ENCODE peak calls at places on chromosomes 2 and 18, in four cellular contexts. One of them, this sample, is unnamed.

GRCh38 chr2:101230541-101230993 is 22.1 kb upstream of the CNOT11 start:
- DNase-seq in stimulated activated CD8-positive, alpha-beta memory T cell treated with anti-CD3 and anti-CD28 coated beads, Interleukin-2, amount 100 ng/mL, for 1 hour: no peak
- DNase-seq in cardiac fibroblast: no peak
- DNase-seq in HT1080: no peak
- DNase-seq in this sample: no peak

GRCh38 chr2:10235099-10235908 is 67.4 kb upstream of the HPCAL1 start:
- DNase-seq in HT1080: no peak
- DNase-seq in cardiac fibroblast: peak
- DNase-seq in stimulated activated CD8-positive, alpha-beta memory T cell treated with anti-CD3 and anti-CD28 coated beads, Interleukin-2, amount 100 ng/mL, for 1 hour: no peak
- DNase-seq in this sample: no peak

GRCh38 chr2:108612153-108612513 is 77.9 kb downstream of the LIMS1 start:
- DNase-seq in cardiac fibroblast: peak
- DNase-seq in HT1080: no peak
- DNase-seq in stimulated activated CD8-positive, alpha-beta memory T cell treated with anti-CD3 and anti-CD28 coated beads, Interleukin-2, amount 100 ng/mL, for 1 hour: no peak
- DNase-seq in this sample: peak

GRCh38 chr2:159982842-159983785 is 79.3 kb downstream of the PLA2R1 start:
- DNase-seq in cardiac fibroblast: peak
- DNase-seq in stimulated activated CD8-positive, alpha-beta memory T cell treated with anti-CD3 and anti-CD28 coated beads, Interleukin-2, amount 100 ng/mL, for 1 hour: no peak
- DNase-seq in HT1080: no peak
- DNase-seq in this sample: no peak

GRCh38 chr2:145764631-145765030 is 1244.7 kb upstream of the ZEB2 start:
- DNase-seq in stimulated activated CD8-positive, alpha-beta memory T cell treated with anti-CD3 and anti-CD28 coated beads, Interleukin-2, amount 100 ng/mL, for 1 hour: no peak
- DNase-seq in cardiac fibroblast: peak
- DNase-seq in HT1080: no peak
- DNase-seq in this sample: no peak

GRCh38 chr2:10961490-10961875 is 49.7 kb downstream of the KCNF1 start:
- DNase-seq in cardiac fibroblast: no peak
- DNase-seq in stimulated activated CD8-positive, alpha-beta memory T cell treated with anti-CD3 and anti-CD28 coated beads, Interleukin-2, amount 100 ng/mL, for 1 hour: no peak
- DNase-seq in HT1080: no peak
- DNase-seq in this sample: no peak

GRCh38 chr2:196441527-196441926 is 198.0 kb upstream of the CCDC150 start:
- DNase-seq in stimulated activated CD8-positive, alpha-beta memory T cell treated with anti-CD3 and anti-CD28 coated beads, Interleukin-2, amount 100 ng/mL, for 1 hour: no peak
- DNase-seq in HT1080: no peak
- DNase-seq in cardiac fibroblast: no peak
- DNase-seq in this sample: no peak

GRCh38 chr18:42306208-42306980 is 351.4 kb downstream of the PIK3C3 start:
- DNase-seq in HT1080: peak
- DNase-seq in stimulated activated CD8-positive, alpha-beta memory T cell treated with anti-CD3 and anti-CD28 coated beads, Interleukin-2, amount 100 ng/mL, for 1 hour: no peak
- DNase-seq in cardiac fibroblast: no peak
- DNase-seq in this sample: no peak

GRCh38 chr2:177123048-177123447 is 89.5 kb upstream of the HNRNPA3 start:
- DNase-seq in stimulated activated CD8-positive, alpha-beta memory T cell treated with anti-CD3 and anti-CD28 coated beads, Interleukin-2, amount 100 ng/mL, for 1 hour: no peak
- DNase-seq in HT1080: no peak
- DNase-seq in cardiac fibroblast: no peak
- DNase-seq in this sample: no peak

GRCh38 chr18:21914739-21915319 is 174.2 kb downstream of the MIB1 start:
- DNase-seq in cardiac fibroblast: peak
- DNase-seq in stimulated activated CD8-positive, alpha-beta memory T cell treated with anti-CD3 and anti-CD28 coated beads, Interleukin-2, amount 100 ng/mL, for 1 hour: no peak
- DNase-seq in HT1080: peak
- DNase-seq in this sample: no peak

GRCh38 chr2:198347349-198347748 is 543.0 kb downstream of the PLCL1 start:
- DNase-seq in cardiac fibroblast: no peak
- DNase-seq in HT1080: no peak
- DNase-seq in stimulated activated CD8-positive, alpha-beta memory T cell treated with anti-CD3 and anti-CD28 coated beads, Interleukin-2, amount 100 ng/mL, for 1 hour: no peak
- DNase-seq in this sample: no peak

GRCh38 chr18:75350440-75350839 is 77.1 kb downstream of the SMIM21 start:
- DNase-seq in HT1080: no peak
- DNase-seq in cardiac fibroblast: no peak
- DNase-seq in stimulated activated CD8-positive, alpha-beta memory T cell treated with anti-CD3 and anti-CD28 coated beads, Interleukin-2, amount 100 ng/mL, for 1 hour: no peak
- DNase-seq in this sample: no peak

GRCh38 chr2:10704034-10704594 is 14.3 kb upstream of the NOL10 start:
- DNase-seq in cardiac fibroblast: no peak
- DNase-seq in stimulated activated CD8-positive, alpha-beta memory T cell treated with anti-CD3 and anti-CD28 coated beads, Interleukin-2, amount 100 ng/mL, for 1 hour: no peak
- DNase-seq in HT1080: no peak
- DNase-seq in this sample: no peak

GRCh38 chr2:157194097-157194688 is 63.3 kb upstream of the GALNT5 start:
- DNase-seq in HT1080: peak
- DNase-seq in cardiac fibroblast: peak
- DNase-seq in stimulated activated CD8-positive, alpha-beta memory T cell treated with anti-CD3 and anti-CD28 coated beads, Interleukin-2, amount 100 ng/mL, for 1 hour: no peak
- DNase-seq in this sample: no peak

GRCh38 chr2:42385225-42385624 is 24.2 kb upstream of the COX7A2L start:
- DNase-seq in HT1080: peak
- DNase-seq in cardiac fibroblast: peak
- DNase-seq in stimulated activated CD8-positive, alpha-beta memory T cell treated with anti-CD3 and anti-CD28 coated beads, Interleukin-2, amount 100 ng/mL, for 1 hour: no peak
- DNase-seq in this sample: no peak

GRCh38 chr18:8385400-8385799 is 223.8 kb upstream of the RAB12 start:
- DNase-seq in stimulated activated CD8-positive, alpha-beta memory T cell treated with anti-CD3 and anti-CD28 coated beads, Interleukin-2, amount 100 ng/mL, for 1 hour: no peak
- DNase-seq in cardiac fibroblast: no peak
- DNase-seq in HT1080: no peak
- DNase-seq in this sample: no peak

GRCh38 chr2:86461042-86461743 is 20.0 kb downstream of the KDM3A start:
- DNase-seq in HT1080: no peak
- DNase-seq in stimulated activated CD8-positive, alpha-beta memory T cell treated with anti-CD3 and anti-CD28 coated beads, Interleukin-2, amount 100 ng/mL, for 1 hour: no peak
- DNase-seq in cardiac fibroblast: no peak
- DNase-seq in this sample: no peak

GRCh38 chr18:31680836-31681568 is 3.4 kb downstream of the B4GALT6 start:
- DNase-seq in stimulated activated CD8-positive, alpha-beta memory T cell treated with anti-CD3 and anti-CD28 coated beads, Interleukin-2, amount 100 ng/mL, for 1 hour: no peak
- DNase-seq in HT1080: peak
- DNase-seq in cardiac fibroblast: peak
- DNase-seq in this sample: no peak

GRCh38 chr18:10010611-10011015 is 96.8 kb downstream of the VAPA start:
- DNase-seq in HT1080: peak
- DNase-seq in cardiac fibroblast: peak
- DNase-seq in stimulated activated CD8-positive, alpha-beta memory T cell treated with anti-CD3 and anti-CD28 coated beads, Interleukin-2, amount 100 ng/mL, for 1 hour: no peak
- DNase-seq in this sample: no peak

GRCh38 chr2:46278952-46279351 is 18.3 kb upstream of the EPAS1 start:
- DNase-seq in HT1080: no peak
- DNase-seq in stimulated activated CD8-positive, alpha-beta memory T cell treated with anti-CD3 and anti-CD28 coated beads, Interleukin-2, amount 100 ng/mL, for 1 hour: no peak
- DNase-seq in cardiac fibroblast: peak
- DNase-seq in this sample: no peak

GRCh38 chr2:127162261-127163089 is 55.5 kb upstream of the BIN1 start:
- DNase-seq in stimulated activated CD8-positive, alpha-beta memory T cell treated with anti-CD3 and anti-CD28 coated beads, Interleukin-2, amount 100 ng/mL, for 1 hour: no peak
- DNase-seq in HT1080: no peak
- DNase-seq in cardiac fibroblast: no peak
- DNase-seq in this sample: no peak

GRCh38 chr2:215465246-215465645 is 29.4 kb upstream of the FN1 start:
- DNase-seq in HT1080: peak
- DNase-seq in cardiac fibroblast: peak
- DNase-seq in stimulated activated CD8-positive, alpha-beta memory T cell treated with anti-CD3 and anti-CD28 coated beads, Interleukin-2, amount 100 ng/mL, for 1 hour: no peak
- DNase-seq in this sample: no peak

GRCh38 chr2:234091432-234091879 is 41.0 kb downstream of the SPP2 start:
- DNase-seq in stimulated activated CD8-positive, alpha-beta memory T cell treated with anti-CD3 and anti-CD28 coated beads, Interleukin-2, amount 100 ng/mL, for 1 hour: no peak
- DNase-seq in cardiac fibroblast: peak
- DNase-seq in HT1080: peak
- DNase-seq in this sample: no peak

GRCh38 chr18:50753311-50753710 is 66.5 kb downstream of the MRO start:
- DNase-seq in HT1080: no peak
- DNase-seq in stimulated activated CD8-positive, alpha-beta memory T cell treated with anti-CD3 and anti-CD28 coated beads, Interleukin-2, amount 100 ng/mL, for 1 hour: no peak
- DNase-seq in cardiac fibroblast: no peak
- DNase-seq in this sample: no peak

GRCh38 chr2:190996338-190996946 is 17.5 kb downstream of the STAT1 start:
- DNase-seq in stimulated activated CD8-positive, alpha-beta memory T cell treated with anti-CD3 and anti-CD28 coated beads, Interleukin-2, amount 100 ng/mL, for 1 hour: peak
- DNase-seq in cardiac fibroblast: peak
- DNase-seq in HT1080: peak
- DNase-seq in this sample: peak

GRCh38 chr2:101150306-101151140 is 659 bp downstream of the TBC1D8 start:
- DNase-seq in cardiac fibroblast: no peak
- DNase-seq in HT1080: no peak
- DNase-seq in stimulated activated CD8-positive, alpha-beta memory T cell treated with anti-CD3 and anti-CD28 coated beads, Interleukin-2, amount 100 ng/mL, for 1 hour: no peak
- DNase-seq in this sample: no peak

GRCh38 chr2:218991674-218992168 is 1.5 kb downstream of the CRYBA2 start:
- DNase-seq in stimulated activated CD8-positive, alpha-beta memory T cell treated with anti-CD3 and anti-CD28 coated beads, Interleukin-2, amount 100 ng/mL, for 1 hour: no peak
- DNase-seq in HT1080: no peak
- DNase-seq in cardiac fibroblast: peak
- DNase-seq in this sample: no peak

GRCh38 chr2:54239427-54239826 is 16.6 kb downstream of the TSPYL6 start:
- DNase-seq in HT1080: peak
- DNase-seq in cardiac fibroblast: peak
- DNase-seq in stimulated activated CD8-positive, alpha-beta memory T cell treated with anti-CD3 and anti-CD28 coated beads, Interleukin-2, amount 100 ng/mL, for 1 hour: no peak
- DNase-seq in this sample: no peak